ENCODE peak calls at places on chromosomes 7 and 10, in five cellular contexts. K is tibial nerve, Y is epithelial cell of esophagus, E is dorsolateral prefrontal cortex, C is breast epithelium. P is an unnamed sample.

GRCh38 chr7:123237-123636 is 69.1 kb upstream of the FAM20C start:
- DNase-seq in K (no peak), Y (no peak), E (no peak), C (no peak), P (no peak)

GRCh38 chr7:122901250-122901649 is 15.0 kb upstream of the CADPS2 start:
- DNase-seq in K (no peak), Y (no peak), E (no peak), C (no peak), P (no peak)

GRCh38 chr10:76576276-76576962 is 1061.2 kb downstream of the KCNMA1 start:
- DNase-seq in K (no peak), Y (no peak), E (no peak), C (peak), P (no peak)

GRCh38 chr10:84423729-84424128 is 95.3 kb downstream of the CCSER2 start:
- DNase-seq in K (no peak), Y (peak), E (no peak), C (no peak), P (no peak)

GRCh38 chr10:60348982-60349381 is 40.7 kb downstream of the ANK3 start:
- DNase-seq in K (no peak), Y (no peak), E (no peak), C (no peak), P (no peak)

GRCh38 chr10:59465089-59465488 is 102.7 kb upstream of the FAM13C start:
- DNase-seq in K (no peak), Y (peak), E (peak), C (no peak), P (no peak)

GRCh38 chr10:6019796-6020195 is 42.4 kb downstream of the IL2RA start:
- DNase-seq in K (no peak), Y (no peak), E (no peak), C (no peak), P (no peak)

GRCh38 chr7:78260826-78261225 is 462.3 kb downstream of the PHTF2 start:
- DNase-seq in K (no peak), Y (no peak), E (no peak), C (no peak), P (no peak)

GRCh38 chr7:7613210-7613609 is 27.3 kb upstream of the UMAD1 start:
- DNase-seq in K (no peak), Y (no peak), E (no peak), C (no peak), P (no peak)

GRCh38 chr10:97713351-97713827 is at the start of gene MARVELD1:
- DNase-seq in K (peak), Y (peak), E (peak), C (peak), P (no peak)

GRCh38 chr7:143002106-143002505 is 24.8 kb downstream of the OR9A2 start:
- DNase-seq in K (no peak), Y (peak), E (no peak), C (no peak), P (no peak)
- TF ChIP-seq CTCF in K (no peak), Y (peak), E (no peak), C (no peak), P (peak)

GRCh38 chr10:43440782-43441134 is 3.8 kb downstream of the ZNF487 start:
- DNase-seq in K (no peak), Y (no peak), E (no peak), C (no peak), P (no peak)

GRCh38 chr10:43437141-43437860 is 390 bp downstream of the ZNF487 start:
- DNase-seq in K (no peak), Y (no peak), E (no peak), C (no peak), P (no peak)

DNA sequence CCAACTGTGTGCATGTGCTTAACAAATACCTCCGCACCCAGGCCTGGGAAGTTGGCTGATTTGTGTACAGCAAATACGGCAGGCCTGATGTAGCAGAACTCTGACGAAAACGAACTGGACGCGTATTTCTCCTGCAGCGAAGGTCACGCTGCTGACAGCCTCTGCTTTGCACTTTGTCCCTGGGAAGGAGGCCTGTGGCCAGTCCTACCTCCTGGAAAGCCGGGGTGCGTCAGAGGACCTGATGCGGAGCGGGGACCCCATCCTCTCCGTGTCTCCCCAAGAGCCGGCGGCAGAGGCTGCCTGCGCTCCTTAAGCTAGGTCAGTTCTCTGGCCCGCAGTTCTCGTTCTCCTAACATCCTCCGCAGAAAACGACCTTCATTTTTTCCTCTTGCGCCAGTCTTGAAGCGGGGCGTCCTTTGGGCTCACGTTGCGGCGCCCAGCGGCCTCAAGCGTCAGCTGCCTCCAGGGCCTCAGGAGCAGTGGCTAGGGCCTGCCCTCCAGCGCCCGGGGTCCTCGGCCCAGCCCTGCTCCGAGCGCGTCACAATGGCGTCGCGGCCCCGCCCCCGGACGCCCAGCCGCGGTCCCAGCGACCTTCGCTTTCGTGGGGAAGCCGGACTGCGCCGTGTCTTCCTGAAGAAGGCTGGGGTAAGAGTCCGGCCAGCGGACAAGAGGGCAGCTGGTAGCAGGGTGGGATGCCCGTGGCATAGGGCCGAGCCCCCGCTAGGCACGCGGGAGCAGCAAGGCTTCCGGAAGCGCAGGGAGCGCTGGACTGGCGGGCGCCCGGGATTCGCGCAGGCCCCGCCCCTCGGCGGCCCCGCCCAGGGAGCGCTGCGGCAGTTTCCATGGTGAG is at the start of gene ZNF487:
- DNase-seq in K (peak), Y (peak), E (peak), C (peak), P (peak)
- TF ChIP-seq CTCF in K (peak), Y (no peak), E (peak), C (peak), P (peak)

GRCh38 chr10:77712207-77712606 is 74.6 kb upstream of the KCNMA1 start:
- DNase-seq in K (no peak), Y (no peak), E (no peak), C (no peak), P (no peak)

GRCh38 chr10:77716943-77717735 is 79.5 kb upstream of the KCNMA1 start:
- DNase-seq in K (no peak), Y (no peak), E (no peak), C (no peak), P (no peak)

GRCh38 chr10:77715536-77715935 is 77.9 kb upstream of the KCNMA1 start:
- DNase-seq in K (no peak), Y (no peak), E (no peak), C (no peak), P (no peak)

GRCh38 chr10:77713506-77714280 is 76.1 kb upstream of the KCNMA1 start:
- DNase-seq in K (no peak), Y (no peak), E (no peak), C (no peak), P (no peak)

DNA sequence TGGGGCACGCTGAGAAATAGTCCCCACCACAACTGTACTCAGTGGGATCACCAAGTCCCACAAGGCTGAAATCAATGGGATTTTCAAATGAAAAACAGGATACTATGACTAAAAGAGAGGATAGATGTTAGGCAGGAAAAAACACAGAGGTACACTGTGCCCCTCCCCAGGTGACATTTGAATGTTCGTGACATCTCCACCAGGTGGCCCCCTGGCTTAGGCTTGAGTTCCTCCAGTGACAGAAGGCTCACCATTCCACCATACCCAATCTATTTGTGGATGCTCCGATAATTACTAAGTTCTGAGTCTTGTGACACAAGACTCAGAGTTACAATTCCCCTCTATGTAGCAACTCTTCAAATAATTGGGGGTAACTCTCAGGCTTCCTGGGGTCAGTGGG is 77.5 kb upstream of the KCNMA1 start:
- DNase-seq in K (no peak), Y (peak), E (no peak), C (no peak), P (no peak)
- TF ChIP-seq CTCF in K (no peak), Y (peak), E (no peak), C (no peak), P (peak)

DNA sequence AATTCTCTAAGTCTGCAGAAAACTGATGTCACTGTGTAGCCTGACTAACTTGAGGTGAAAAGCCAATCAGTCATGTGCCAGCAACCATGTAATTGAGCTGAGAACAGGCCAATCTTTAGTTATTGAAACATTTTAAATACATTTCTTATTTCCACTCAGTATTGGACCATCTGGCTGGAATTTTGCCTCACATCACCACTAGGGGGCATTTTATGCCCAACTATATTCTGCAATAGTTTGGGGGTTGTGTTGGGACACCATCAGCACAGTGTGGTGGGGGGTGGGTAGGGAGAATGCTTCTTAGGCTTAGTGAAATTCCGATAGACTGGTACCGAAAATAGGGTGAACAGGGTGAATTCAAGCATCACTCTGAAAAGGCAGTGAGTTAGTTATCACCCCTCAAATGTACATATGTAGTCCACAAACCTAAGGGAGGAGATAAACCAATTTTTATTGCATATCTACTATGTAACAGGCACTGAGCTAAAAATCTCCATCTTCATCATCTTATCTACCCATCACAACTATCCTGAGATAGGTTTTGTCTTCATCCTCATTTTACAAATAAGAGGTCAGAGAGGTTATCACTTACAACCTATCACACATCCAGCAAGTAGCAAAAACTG is 17.8 kb downstream of the NPSR1 start:
- DNase-seq in K (no peak), Y (peak), E (peak), C (no peak), P (no peak)
- TF ChIP-seq CTCF in K (peak), Y (peak), E (peak), C (peak), P (peak)

DNA sequence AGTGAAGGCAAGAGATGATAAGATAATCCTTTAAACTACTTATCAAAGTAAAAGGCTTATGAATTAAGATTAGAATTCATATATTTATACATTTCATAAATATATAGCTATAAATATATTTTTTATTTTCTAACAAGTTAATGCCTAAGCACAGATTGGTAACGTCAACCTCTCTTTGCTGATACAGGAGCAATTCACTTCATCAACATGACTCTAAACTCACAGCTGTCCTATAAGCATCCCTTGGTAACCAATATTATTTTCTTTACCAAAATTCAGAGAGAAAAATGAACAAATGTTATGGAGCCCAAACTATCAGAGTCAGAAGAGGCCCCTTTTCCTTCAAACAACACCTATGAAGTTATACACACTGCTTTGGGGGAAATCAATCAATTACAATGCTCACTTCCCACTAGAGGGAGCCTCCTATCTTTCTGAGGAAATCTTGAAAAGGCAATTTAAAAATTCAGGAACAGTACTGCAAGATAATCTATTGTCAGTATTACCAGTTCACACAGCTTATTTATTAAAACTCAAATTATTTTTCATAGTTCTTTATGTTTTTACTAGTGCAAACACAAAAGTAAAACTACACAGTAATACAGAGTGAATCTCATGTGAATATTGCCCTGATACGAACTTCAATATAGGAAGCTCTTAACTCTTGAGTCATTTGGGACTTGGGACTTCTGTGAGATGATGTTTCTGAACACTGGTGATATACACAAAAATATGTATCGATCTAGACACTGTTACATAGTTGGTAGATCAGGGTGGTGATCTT is 51.0 kb upstream of the NOBOX start:
- DNase-seq in K (no peak), Y (peak), E (no peak), C (no peak), P (no peak)
- TF ChIP-seq CTCF in K (no peak), Y (peak), E (peak), C (no peak), P (peak)

GRCh38 chr7:3200504-3200903 is 100.5 kb upstream of the SDK1 start:
- DNase-seq in K (no peak), Y (peak), E (no peak), C (no peak), P (no peak)
- TF ChIP-seq CTCF in K (no peak), Y (peak), E (no peak), C (no peak), P (peak)

GRCh38 chr10:71739368-71739900 is 19.9 kb upstream of the C10orf105 start:
- DNase-seq in K (no peak), Y (no peak), E (no peak), C (no peak), P (no peak)
- TF ChIP-seq CTCF in K (no peak), Y (no peak), E (no peak), C (no peak), P (no peak)

P was measured in progenitor cell of endocrine pancreas.